ENCODE peak calls at places on chromosomes 2 and 18, in nine cellular contexts. O, N, W, E, M, X, B, Y and G are unnamed samples.

GRCh38 chr2:167827352-167828097 is 419.9 kb downstream of the STK39 start:
- DNase-seq in O (no peak), N (no peak), W (no peak), E (no peak), M (no peak), X (no peak), B (no peak), Y (no peak), G (no peak)

GRCh38 chr2:68043719-68044498 is 18.9 kb downstream of the C1D start:
- DNase-seq in O (peak), N (no peak), W (no peak), E (no peak), M (peak), X (peak), B (no peak), Y (no peak), G (peak)

GRCh38 chr2:152372438-152372984 is 37.5 kb downstream of the FMNL2 start:
- DNase-seq in O (no peak), N (no peak), W (no peak), E (no peak), M (no peak), X (no peak), B (no peak), Y (no peak), G (no peak)

GRCh38 chr2:173279528-173279868 is 75.2 kb upstream of the CDCA7 start:
- DNase-seq in O (no peak), N (no peak), W (no peak), E (no peak), M (no peak), X (no peak), B (no peak), Y (no peak), G (no peak)

GRCh38 chr18:22658318-22658717 is 240.6 kb upstream of the CTAGE1 start:
- DNase-seq in O (no peak), N (no peak), W (no peak), E (no peak), M (no peak), X (no peak), B (no peak), Y (no peak), G (no peak)

GRCh38 chr2:191501390-191502168 is 176.4 kb upstream of the NABP1 start:
- DNase-seq in O (peak), N (no peak), W (no peak), E (no peak), M (peak), X (peak), B (no peak), Y (no peak), G (peak)

GRCh38 chr2:234500394-234501006 is 3.6 kb upstream of the ARL4C start:
- DNase-seq in O (no peak), N (peak), W (no peak), E (peak), M (peak), X (peak), B (peak), Y (no peak), G (peak)

GRCh38 chr18:1075310-1075709 is 170.6 kb downstream of the ADCYAP1 start:
- DNase-seq in O (no peak), N (no peak), W (no peak), E (no peak), M (no peak), X (no peak), B (no peak), Y (no peak), G (no peak)

GRCh38 chr2:422676-423435 is 135.0 kb upstream of the ALKAL2 start:
- DNase-seq in O (no peak), N (no peak), W (no peak), E (no peak), M (no peak), X (no peak), B (no peak), Y (no peak), G (no peak)

GRCh38 chr2:182302174-182302573 is 124.7 kb downstream of the PDE1A start:
- DNase-seq in O (no peak), N (no peak), W (no peak), E (no peak), M (peak), X (peak), B (no peak), Y (no peak), G (peak)

GRCh38 chr18:26702023-26702422 is 153.7 kb upstream of the KCTD1 start:
- DNase-seq in O (no peak), N (no peak), W (no peak), E (no peak), M (no peak), X (no peak), B (no peak), Y (no peak), G (no peak)

GRCh38 chr2:156434461-156435291 is 1.5 kb upstream of the GPD2 start:
- DNase-seq in O (no peak), N (peak), W (no peak), E (no peak), M (peak), X (no peak), B (peak), Y (no peak), G (no peak)

GRCh38 chr2:215929602-215930335 is 83.6 kb downstream of the MREG start:
- DNase-seq in O (no peak), N (peak), W (no peak), E (no peak), M (peak), X (peak), B (no peak), Y (no peak), G (no peak)

GRCh38 chr2:214808481-214808931 is 977 bp downstream of the BARD1 start:
- DNase-seq in O (no peak), N (no peak), W (no peak), E (no peak), M (no peak), X (no peak), B (no peak), Y (no peak), G (no peak)